ENCODE peak calls at places on chromosomes 3 and 15, in ten cellular contexts. N is fibroblast of lung, W is K562, E is mammary epithelial cell, T is endothelial cell of umbilical vein, I is OCI-LY7, V is SK-N-SH, Y is GM23338, B is hepatocyte, P is H9. C is an unnamed sample. For H3K79me2, the result is how much of the 10 kb centered on the place peaks cover.

GRCh38 chr3:58234516-58234931 is 3.1 kb upstream of the ABHD6 start:
- DNase-seq in N (peak), B (peak), V (no peak), E (peak), W (no peak), Y (no peak), I (no peak), P (no peak), T (no peak), C (no peak)

GRCh38 chr3:28912120-28912885 is 368.6 kb upstream of the RBMS3 start:
- DNase-seq in B (no peak), W (no peak), I (no peak), Y (no peak), V (no peak), N (peak), T (no peak), P (no peak), E (no peak), C (no peak)

GRCh38 chr15:70258369-70259029 is 160.8 kb upstream of the TLE3 start:
- DNase-seq in T (peak), P (no peak), Y (no peak), N (peak), I (peak), W (no peak), V (no peak), E (no peak), B (no peak), C (no peak)

GRCh38 chr3:110378481-110378880 is 693.1 kb upstream of the NECTIN3 start:
- DNase-seq in V (no peak), Y (no peak), I (no peak), N (peak), B (no peak), T (no peak), P (no peak), E (no peak), W (no peak), C (no peak)

GRCh38 chr3:29503969-29504368 is 223.1 kb downstream of the RBMS3 start:
- DNase-seq in E (no peak), I (no peak), P (no peak), W (no peak), B (no peak), T (no peak), Y (no peak), N (no peak), V (no peak), C (no peak)

GRCh38 chr3:171933441-171933840 is 90.3 kb downstream of the TMEM212 start:
- DNase-seq in N (peak), V (no peak), T (no peak), W (no peak), E (no peak), P (no peak), B (no peak), I (no peak), Y (no peak), C (no peak)

GRCh38 chr15:66603301-66604179 is 37.7 kb upstream of the LCTL start:
- DNase-seq in I (peak), B (peak), N (peak), V (peak), Y (peak), P (peak), T (peak), W (peak), E (peak), C (no peak)

GRCh38 chr3:141441381-141442365 is 45.2 kb upstream of the RASA2 start:
- DNase-seq in N (peak), E (peak), P (peak), Y (peak), W (peak), T (peak), B (peak), V (peak), I (peak), C (peak)

GRCh38 chr3:65833761-65834505 is 204.8 kb downstream of the MAGI1 start:
- DNase-seq in E (peak), T (peak), I (no peak), W (no peak), Y (no peak), N (peak), B (no peak), V (no peak), P (no peak), C (no peak)

GRCh38 chr3:150376001-150376848 is 31.9 kb upstream of the TSC22D2 start:
- DNase-seq in I (no peak), N (no peak), Y (no peak), W (no peak), E (no peak), V (no peak), P (no peak), T (peak), B (peak), C (no peak)

GRCh38 chr3:101484805-101485620 is 28.0 kb downstream of the SENP7 start:
- DNase-seq in T (peak), V (no peak), W (peak), Y (no peak), P (no peak), I (no peak), B (peak), N (peak), E (peak), C (no peak)

GRCh38 chr3:133444071-133444774 is 44.4 kb downstream of the BFSP2 start:
- DNase-seq in T (no peak), W (no peak), N (peak), B (peak), P (no peak), Y (no peak), I (peak), V (no peak), E (peak), C (peak)

GRCh38 chr3:46668591-46668990 is 24.9 kb downstream of the ALS2CL start:
- DNase-seq in W (no peak), E (no peak), B (no peak), N (no peak), Y (no peak), P (peak), V (peak), T (no peak), I (no peak), C (no peak)

GRCh38 chr15:70936326-70936725 is 43.7 kb downstream of the LRRC49 start:
- DNase-seq in I (no peak), N (peak), B (no peak), Y (no peak), V (peak), P (no peak), W (no peak), E (no peak), T (no peak), C (no peak)

GRCh38 chr15:101008158-101009139 is 89.3 kb downstream of the LRRK1 start:
- DNase-seq in T (peak), I (peak), P (peak), B (peak), N (peak), W (peak), Y (peak), V (peak), E (peak), C (peak)

GRCh38 chr15:92619380-92620101 is 36.0 kb downstream of the FAM174B start:
- DNase-seq in W (no peak), E (no peak), I (no peak), T (peak), P (no peak), V (no peak), B (peak), N (peak), Y (no peak), C (no peak)

GRCh38 chr15:62390793-62391543 is 225.9 kb upstream of the C2CD4B start:
- DNase-seq in B (peak), I (peak), T (peak), P (peak), Y (peak), W (peak), V (peak), E (peak), N (peak), C (peak)
- TF ChIP-seq CTCF in B (no peak), I (peak), T (no peak), P (peak), Y (no peak), W (no peak), V (no peak), E (no peak), N (no peak), C (no peak)

GRCh38 chr15:80915462-80915861 is 74.2 kb downstream of the MESD start:
- DNase-seq in I (no peak), E (no peak), N (no peak), P (peak), V (no peak), W (peak), T (no peak), Y (peak), B (no peak), C (no peak)

GRCh38 chr15:80911821-80912220 is 77.8 kb downstream of the MESD start:
- DNase-seq in E (no peak), V (no peak), I (no peak), W (no peak), T (no peak), P (no peak), B (no peak), N (no peak), Y (no peak), C (no peak)

GRCh38 chr15:80912673-80913072 is 76.9 kb downstream of the MESD start:
- DNase-seq in P (no peak), I (no peak), T (no peak), V (no peak), Y (no peak), W (no peak), B (no peak), E (no peak), N (no peak), C (no peak)

GRCh38 chr15:80916056-80916455 is 73.6 kb downstream of the MESD start:
- DNase-seq in V (no peak), N (no peak), E (no peak), B (no peak), Y (no peak), W (no peak), P (no peak), T (no peak), I (no peak), C (no peak)

DNA sequence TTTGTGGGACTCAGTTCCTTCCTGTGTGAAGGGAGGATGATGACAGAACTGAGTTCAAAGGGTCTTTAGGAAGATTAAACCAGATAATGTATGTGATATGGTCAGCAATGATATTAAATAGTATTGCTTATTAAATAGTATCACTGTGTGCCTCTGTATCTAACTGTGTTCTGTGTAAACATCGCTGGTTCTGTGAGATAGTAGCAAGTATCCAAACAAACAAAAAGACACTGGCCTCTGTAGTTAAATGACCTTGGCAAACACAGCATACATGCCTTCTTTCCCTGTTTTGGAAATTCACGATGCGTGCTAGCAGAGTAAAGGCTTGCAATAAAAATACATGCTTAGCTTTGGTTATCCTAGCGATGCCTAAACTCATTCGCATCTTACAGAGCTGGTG is 76.1 kb downstream of the MESD start:
- DNase-seq in Y (no peak), T (no peak), N (no peak), E (no peak), I (no peak), W (no peak), B (no peak), V (no peak), P (no peak), C (no peak)
- H3K79me2 ChIP-seq in Y (under half), T (under half), N (under half), E (under half), I (under half), W (under half), B (under half), V (under half), P (under half), C (under half)

DNA sequence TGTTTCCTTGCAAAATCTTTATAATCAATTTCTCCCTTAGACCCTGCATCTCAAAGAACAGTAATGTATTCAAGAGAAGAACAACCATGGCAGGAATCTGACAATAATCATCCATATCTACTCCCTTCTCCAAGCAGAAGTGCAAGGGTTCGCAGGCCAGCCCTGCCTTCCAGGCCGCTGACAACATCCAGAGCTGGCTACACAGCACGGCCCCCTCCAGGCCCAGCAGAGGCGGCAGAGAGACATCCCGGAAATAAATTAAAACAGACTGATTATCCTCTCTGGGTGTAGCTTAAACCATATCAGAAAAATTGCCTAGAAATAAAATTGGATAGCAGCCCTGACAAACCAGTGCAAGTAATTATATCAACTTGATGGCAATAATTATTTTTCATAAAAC is 223.3 kb downstream of the FAM43A start:
- DNase-seq in I (no peak), V (peak), P (no peak), B (no peak), N (no peak), W (no peak), E (no peak), Y (no peak), T (no peak), C (no peak)
- TF ChIP-seq CTCF in I (no peak), V (no peak), P (no peak), B (peak), N (no peak), W (no peak), E (no peak), Y (no peak), T (no peak), C (no peak)

GRCh38 chr15:77296773-77297337 is 123.0 kb downstream of the PEAK1 start:
- DNase-seq in B (no peak), E (no peak), N (no peak), W (no peak), P (no peak), I (no peak), T (no peak), Y (no peak), V (no peak), C (no peak)

GRCh38 chr15:77295446-77295845 is 124.5 kb downstream of the PEAK1 start:
- DNase-seq in B (no peak), T (no peak), Y (no peak), I (no peak), V (no peak), P (no peak), W (no peak), E (peak), N (peak), C (no peak)

GRCh38 chr15:77292924-77293558 is 126.9 kb downstream of the PEAK1 start:
- DNase-seq in N (peak), Y (no peak), P (no peak), I (no peak), V (no peak), T (no peak), W (no peak), B (no peak), E (no peak), C (no peak)

DNA sequence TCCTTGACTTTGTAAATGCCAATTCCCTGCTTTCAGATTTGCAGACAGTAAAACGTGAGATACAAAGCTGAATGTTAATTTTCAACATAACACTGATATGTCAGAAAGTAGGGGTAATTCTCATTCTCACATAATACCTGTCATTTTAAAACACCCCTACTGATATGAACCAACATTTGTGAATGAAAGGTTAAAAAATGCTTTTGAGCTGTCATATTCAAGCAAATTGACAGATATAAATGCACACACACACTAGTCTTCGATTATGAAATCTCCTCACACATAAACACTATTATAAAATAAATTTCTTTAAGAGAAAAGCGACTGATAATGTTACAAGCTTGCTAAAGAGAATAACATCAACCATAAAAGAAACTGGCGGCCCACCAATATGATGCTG is 128.8 kb downstream of the PEAK1 start:
- DNase-seq in P (no peak), W (no peak), V (no peak), I (no peak), Y (no peak), E (no peak), N (no peak), T (no peak), B (no peak), C (no peak)
- H3K79me2 ChIP-seq in P (under half), W (under half), V (half or more), I (under half), Y (under half), E (under half), N (under half), T (under half), B (under half), C (under half)

DNA sequence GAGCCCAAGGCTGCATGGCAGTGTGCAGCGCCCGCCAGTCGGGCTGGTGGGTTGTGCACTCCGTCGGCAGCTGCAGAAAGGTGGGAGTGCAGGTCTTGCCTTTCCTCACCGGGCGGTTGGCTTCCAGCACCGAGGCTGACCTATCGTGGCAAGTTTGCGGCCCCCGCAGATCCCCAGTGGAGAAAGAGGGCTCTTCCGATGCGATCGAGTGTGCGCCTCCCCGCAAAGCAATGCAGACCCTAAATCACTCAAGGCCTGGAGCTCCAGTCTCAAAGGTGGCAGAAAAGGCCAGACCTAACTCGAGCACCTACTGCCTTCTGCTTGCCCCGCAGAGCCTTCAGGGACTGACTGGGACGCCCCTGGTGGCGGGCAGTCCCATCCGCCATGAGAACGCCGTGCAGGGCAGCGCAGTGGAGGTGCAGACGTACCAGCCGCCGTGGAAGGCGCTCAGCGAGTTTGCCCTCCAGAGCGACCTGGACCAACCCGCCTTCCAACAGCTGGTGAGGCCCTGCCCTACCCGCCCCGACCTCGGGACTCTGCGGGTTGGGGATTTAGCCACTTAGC is 4.3 kb downstream of the ISL2 start:
- DNase-seq in T (no peak), B (peak), N (no peak), W (no peak), P (peak), V (no peak), I (no peak), E (no peak), Y (peak), C (no peak)
- TF ChIP-seq CTCF in T (no peak), B (peak), N (no peak), W (no peak), P (peak), V (no peak), I (no peak), E (no peak), Y (peak), C (no peak)

DNA sequence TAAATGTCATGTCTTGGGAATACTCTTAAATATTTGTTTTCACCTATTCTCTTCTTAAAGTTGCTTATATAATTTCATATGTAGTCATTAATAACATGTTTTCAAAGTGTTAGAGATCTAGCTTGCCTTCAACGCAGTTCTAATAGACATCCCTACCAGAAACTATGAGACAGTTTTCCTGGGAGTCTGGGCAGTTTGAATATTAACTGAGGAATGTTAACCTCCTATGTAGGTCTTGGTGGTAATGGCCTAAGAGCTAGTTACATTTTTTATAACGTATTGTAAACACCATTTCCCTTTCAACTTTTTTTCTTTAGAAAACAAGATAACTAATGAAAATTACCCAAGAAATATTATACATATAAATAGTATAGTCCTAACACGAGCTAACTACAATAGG is 328.2 kb downstream of the TIGIT start:
- DNase-seq in T (no peak), V (no peak), N (peak), I (no peak), B (no peak), W (no peak), P (no peak), Y (no peak), E (no peak), C (no peak)
- H3K79me2 ChIP-seq in T (under half), V (under half), N (under half), I (under half), B (under half), W (under half), P (under half), Y (under half), E (under half), C (under half)